ENCODE peak calls at places on chromosomes 2 and 18, in five cellular contexts. G is GM23248, C is IMR-90, Z is PC-3, O is mammary epithelial cell. L is an unnamed sample.

GRCh38 chr2:96091141-96091710 is 25.1 kb downstream of the ADRA2B start:
- DNase-seq in G (no peak), Z (no peak), C (no peak), O (no peak), L (no peak)

GRCh38 chr2:95023222-95023597 is 2.3 kb upstream of the MAL start:
- DNase-seq in C (no peak), G (no peak), Z (peak; percentile 75), O (peak; percentile 28), L (no peak)

GRCh38 chr2:238690673-238690965 is 157.3 kb upstream of the TWIST2 start:
- DNase-seq in G (no peak), Z (no peak), O (no peak), C (no peak), L (no peak)

GRCh38 chr2:235495373-235496238 is 1.8 kb downstream of the AGAP1 start:
- DNase-seq in Z (peak; percentile 38), O (peak; percentile 29), G (peak; percentile 34), C (no peak), L (no peak)

GRCh38 chr2:149885946-149886345 is 298.4 kb upstream of the MMADHC start:
- DNase-seq in G (no peak), O (peak; percentile 12), C (no peak), Z (no peak), L (no peak)

GRCh38 chr2:69278366-69278765 is 108.7 kb downstream of the GFPT1 start:
- DNase-seq in G (no peak), Z (no peak), C (peak; percentile 57), O (no peak), L (no peak)

GRCh38 chr2:66872926-66873714 is 438.2 kb downstream of the MEIS1 start:
- DNase-seq in C (no peak), G (no peak), Z (no peak), O (no peak), L (no peak)

GRCh38 chr18:2978208-2978607 is 34.7 kb downstream of the LPIN2 start:
- DNase-seq in G (peak; percentile 48), C (no peak), Z (no peak), O (no peak), L (no peak)

GRCh38 chr2:106285237-106285829 is 91.2 kb upstream of the UXS1 start:
- DNase-seq in Z (no peak), G (no peak), O (no peak), C (no peak), L (no peak)

GRCh38 chr2:24262571-24262970 is 87.7 kb downstream of the FAM228A start:
- DNase-seq in C (peak; percentile 18), Z (no peak), O (no peak), G (peak; percentile 50), L (no peak)

GRCh38 chr2:10281891-10282290 is 20.8 kb upstream of the HPCAL1 start:
- DNase-seq in O (no peak), C (no peak), Z (no peak), G (no peak), L (no peak)

GRCh38 chr2:10282621-10283105 is 20.0 kb upstream of the HPCAL1 start:
- DNase-seq in G (no peak), C (no peak), O (no peak), Z (peak; percentile 18), L (no peak)

GRCh38 chr2:10284108-10284870 is 18.4 kb upstream of the HPCAL1 start:
- DNase-seq in G (no peak), Z (no peak), O (no peak), C (no peak), L (no peak)

GRCh38 chr2:10285191-10285577 is 17.5 kb upstream of the HPCAL1 start:
- DNase-seq in G (no peak), O (no peak), C (no peak), Z (no peak), L (no peak)

GRCh38 chr2:10283106-10284062 is 19.3 kb upstream of the HPCAL1 start:
- DNase-seq in C (peak; percentile 87), O (peak; percentile 85), G (peak; percentile 91), Z (peak; percentile 98), L (peak; percentile 69)
- H3K4me1 ChIP-seq in C (peaks cover 29% of the 10 kb centered on the region), O (peaks cover 52% of the 10 kb centered on the region), G (peaks cover 37% of the 10 kb centered on the region), Z (peaks cover 63% of the 10 kb centered on the region), L (peaks cover 29% of the 10 kb centered on the region)

GRCh38 chr2:144325086-144325485 is 194.8 kb downstream of the ZEB2 start:
- DNase-seq in O (no peak), Z (no peak), C (no peak), G (no peak), L (no peak)
- H3K4me3 ChIP-seq in O (no peak overlapping the region), Z (no peak overlapping the region), C (no peak overlapping the region), G (no peak overlapping the region), L (no peak overlapping the region)

DNA sequence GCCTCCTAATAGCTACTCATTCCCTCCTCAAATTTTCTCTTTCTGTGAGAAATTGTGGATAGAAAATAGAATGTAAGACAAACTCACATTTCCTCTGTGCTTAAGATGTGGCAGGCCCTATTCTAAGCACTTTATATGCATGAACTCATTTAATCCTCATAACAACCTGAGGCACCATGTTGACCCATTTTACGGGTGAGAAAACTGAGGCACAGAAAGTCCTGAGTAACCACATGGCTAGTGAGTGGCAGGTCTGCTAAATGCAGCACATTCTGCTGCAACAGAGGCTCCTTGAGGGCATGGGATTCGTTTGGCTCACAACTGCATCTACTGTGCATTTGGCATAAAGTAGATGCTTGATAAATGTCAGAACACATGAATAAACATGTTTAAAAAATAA is 22.7 kb upstream of the RNF149 start:
- DNase-seq in Z (no peak), C (no peak), O (no peak), G (no peak), L (no peak)
- H2AFZ ChIP-seq in Z (no peak overlapping the region), C (no peak overlapping the region), O (peak overlapping the region; percentile 67), G (no peak overlapping the region), L (peak overlapping the region; percentile 80)

GRCh38 chr2:111701798-111702118 is 182.2 kb downstream of the ANAPC1 start:
- DNase-seq in Z (no peak), C (no peak), O (no peak), G (no peak), L (no peak)

GRCh38 chr2:111704246-111704645 is 179.7 kb downstream of the ANAPC1 start:
- DNase-seq in G (peak; percentile 89), O (peak; percentile 84), Z (peak; percentile 82), C (peak; percentile 75), L (no peak)

GRCh38 chr2:111703759-111704158 is 180.2 kb downstream of the ANAPC1 start:
- DNase-seq in G (no peak), C (no peak), Z (no peak), O (no peak), L (no peak)

GRCh38 chr2:111702119-111702808 is 181.7 kb downstream of the ANAPC1 start:
- DNase-seq in G (peak; percentile 77), O (peak; percentile 58), C (peak; percentile 58), Z (peak; percentile 69), L (no peak)

GRCh38 chr2:111702809-111703196 is 181.2 kb downstream of the ANAPC1 start:
- DNase-seq in O (no peak), Z (no peak), G (no peak), C (no peak), L (no peak)
- H3K4me1 ChIP-seq in O (peaks cover 68% of the 10 kb centered on the region), Z (peaks cover 77% of the 10 kb centered on the region), G (peaks cover 38% of the 10 kb centered on the region), C (peaks cover 20% of the 10 kb centered on the region), L (peaks cover 58% of the 10 kb centered on the region)

GRCh38 chr2:176122633-176123482 is at the start of gene HOXD9:
- DNase-seq in Z (no peak), C (no peak), O (no peak), G (peak; percentile 91), L (no peak)

GRCh38 chr2:176118606-176119370 is 2.2 kb downstream of the HOXD10 start:
- DNase-seq in O (no peak), Z (peak; percentile 54), C (no peak), G (peak; percentile 78), L (no peak)

GRCh38 chr2:176121377-176122111 is 975 bp upstream of the HOXD9 start:
- DNase-seq in C (no peak), Z (no peak), G (no peak), O (no peak), L (no peak)

GRCh38 chr2:176122266-176122632 is 270 bp upstream of the HOXD9 start:
- DNase-seq in C (no peak), Z (no peak), G (no peak), O (no peak), L (no peak)

GRCh38 chr2:176120369-176121307 is 1.9 kb upstream of the HOXD9 start:
- DNase-seq in C (no peak), Z (no peak), O (no peak), G (no peak), L (no peak)
- H3K4me3 ChIP-seq in C (no peak overlapping the region), Z (no peak overlapping the region), O (no peak overlapping the region), G (no peak overlapping the region), L (no peak overlapping the region)

GRCh38 chr2:127591221-127591923 is 54.6 kb upstream of the GPR17 start:
- DNase-seq in C (peak; percentile 51), O (peak; percentile 24), Z (peak; percentile 84), G (peak; percentile 61), L (no peak)

GRCh38 chr2:127590386-127591190 is 55.1 kb downstream of the MYO7B start:
- DNase-seq in C (no peak), Z (no peak), O (no peak), G (no peak), L (no peak)

GRCh38 chr2:127589358-127589757 is 53.9 kb downstream of the MYO7B start:
- DNase-seq in O (no peak), G (no peak), Z (no peak), C (no peak), L (no peak)

GRCh38 chr2:127588241-127588640 is 52.8 kb downstream of the MYO7B start:
- DNase-seq in O (no peak), G (no peak), C (no peak), Z (no peak), L (no peak)

GRCh38 chr2:127589876-127590275 is 54.4 kb downstream of the MYO7B start:
- DNase-seq in C (no peak), O (no peak), Z (no peak), G (no peak), L (no peak)
- H2AFZ ChIP-seq in C (no peak overlapping the region), O (no peak overlapping the region), Z (no peak overlapping the region), G (no peak overlapping the region), L (no peak overlapping the region)

GRCh38 chr2:197813093-197813787 is 8.8 kb downstream of the PLCL1 start:
- DNase-seq in Z (peak; percentile 67), C (peak; percentile 52), G (peak; percentile 79), O (peak; percentile 41), L (peak; percentile 17)
- H3K4me1 ChIP-seq in Z (no peaks in the 10 kb centered on the region), C (no peaks in the 10 kb centered on the region), G (no peaks in the 10 kb centered on the region), O (no peaks in the 10 kb centered on the region), L (no peaks in the 10 kb centered on the region)

GRCh38 chr2:84939426-84940087 is 31.4 kb upstream of the KCMF1 start:
- DNase-seq in G (no peak), Z (no peak), C (no peak), O (peak; percentile 40), L (no peak)
- H3K4me3 ChIP-seq in G (no peak overlapping the region), Z (no peak overlapping the region), C (no peak overlapping the region), O (no peak overlapping the region), L (no peak overlapping the region)

L was measured in keratinocyte.